ENCODE peak calls at places on chromosomes 7 and 10, in six cellular contexts. L is GM12865, U is nephron progenitor cell, O is foreskin keratinocyte, X is AG09319, D is cardiac muscle cell. Z is an unnamed sample.

GRCh38 chr7:33428415-33428814 is 299.1 kb downstream of the BBS9 start:
- DNase-seq in O (no peak), U (no peak), L (no peak), X (no peak), D (no peak), Z (no peak)

GRCh38 chr7:124101173-124101768 is 68.4 kb upstream of the TMEM229A start:
- DNase-seq in L (peak), U (no peak), O (peak), D (peak), X (no peak), Z (peak)

GRCh38 chr10:43264987-43265798 is 1.7 kb downstream of the RASGEF1A start:
- DNase-seq in X (no peak), L (no peak), D (no peak), U (no peak), O (no peak), Z (no peak)

GRCh38 chr10:113663908-113664307 is at the start of gene NRAP:
- DNase-seq in D (no peak), L (no peak), X (no peak), O (no peak), U (no peak), Z (no peak)

GRCh38 chr10:74585231-74586087 is 240.9 kb upstream of the KAT6B start:
- DNase-seq in D (no peak), U (peak), O (no peak), L (peak), X (no peak), Z (peak)

GRCh38 chr10:98400482-98400881 is 14.5 kb downstream of the PYROXD2 start:
- DNase-seq in X (no peak), O (no peak), U (no peak), D (no peak), L (no peak), Z (no peak)

GRCh38 chr7:108282427-108282996 is 152.4 kb upstream of the LAMB4 start:
- DNase-seq in O (no peak), L (no peak), X (no peak), D (no peak), U (no peak), Z (no peak)

GRCh38 chr7:150824379-150825177 is 24.0 kb downstream of the TMEM176A start:
- DNase-seq in X (no peak), D (no peak), U (no peak), O (no peak), L (no peak), Z (no peak)

DNA sequence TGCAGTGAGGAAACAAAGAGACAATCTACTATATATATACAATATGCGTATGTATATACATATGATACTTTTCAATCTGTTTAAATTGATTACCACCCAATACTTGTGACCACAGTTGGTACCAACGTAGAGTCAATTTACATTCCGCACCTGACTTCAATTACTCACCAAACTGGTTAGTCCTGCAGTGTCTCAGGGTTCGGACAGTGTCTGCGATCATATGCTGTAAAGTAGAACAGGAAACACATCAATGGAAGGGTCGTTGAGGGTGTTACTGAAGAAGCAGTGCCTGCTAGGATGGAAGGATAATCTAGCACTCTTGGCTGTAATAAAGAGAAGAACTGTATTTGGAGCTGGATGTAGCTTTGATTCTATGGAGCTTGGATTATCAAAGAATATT is 179.7 kb upstream of the CDCA7L start:
- DNase-seq in L (no peak), O (no peak), U (no peak), D (no peak), X (no peak), Z (no peak)
- TF ChIP-seq CTCF in L (no peak), O (no peak), U (no peak), D (no peak), X (no peak), Z (no peak)

GRCh38 chr10:77836299-77836820 is 90.2 kb downstream of the DLG5 start:
- DNase-seq in O (no peak), D (peak), U (no peak), L (peak), X (no peak), Z (peak)
- TF ChIP-seq CTCF in O (no peak), D (no peak), U (no peak), L (no peak), X (no peak), Z (no peak)

GRCh38 chr10:77539147-77539935 is 98.3 kb downstream of the KCNMA1 start:
- DNase-seq in O (peak), L (no peak), D (no peak), X (no peak), U (no peak), Z (no peak)

GRCh38 chr10:77541247-77541646 is 96.4 kb downstream of the KCNMA1 start:
- DNase-seq in U (no peak), X (no peak), D (no peak), O (no peak), L (no peak), Z (no peak)

GRCh38 chr10:77533887-77534278 is 103.7 kb downstream of the KCNMA1 start:
- DNase-seq in X (no peak), U (no peak), O (peak), D (no peak), L (no peak), Z (no peak)

GRCh38 chr10:77537051-77537450 is 100.6 kb downstream of the KCNMA1 start:
- DNase-seq in L (no peak), D (no peak), U (no peak), O (no peak), X (no peak), Z (no peak)

GRCh38 chr10:77537720-77538373 is 99.8 kb downstream of the KCNMA1 start:
- DNase-seq in U (no peak), D (no peak), L (no peak), X (no peak), O (no peak), Z (no peak)
- TF ChIP-seq CTCF in U (no peak), D (no peak), L (no peak), X (no peak), O (no peak), Z (no peak)

DNA sequence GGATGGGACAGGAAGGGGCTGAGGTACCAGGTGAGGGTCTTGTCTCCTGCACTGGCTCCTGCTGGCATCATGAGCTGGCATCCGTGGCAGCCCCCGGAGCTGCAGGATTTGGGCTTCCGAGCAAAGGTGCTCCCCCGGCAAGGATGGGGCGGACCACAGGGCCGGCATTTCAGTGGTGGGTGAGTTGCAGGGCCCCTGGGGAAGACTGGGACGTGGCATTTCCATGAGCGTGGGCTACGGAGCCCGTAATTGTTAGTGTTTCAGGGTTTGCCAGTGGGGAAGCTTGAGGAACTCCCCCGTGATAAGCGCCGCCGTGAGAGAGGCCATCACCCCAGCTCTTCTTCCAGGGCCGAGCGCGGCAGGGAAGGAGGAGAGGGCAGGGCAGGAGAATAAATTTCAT is 235.6 kb downstream of the MGMT start:
- DNase-seq in L (no peak), X (no peak), U (no peak), O (no peak), D (no peak), Z (no peak)
- TF ChIP-seq CTCF in L (no peak), X (no peak), U (no peak), O (no peak), D (no peak), Z (no peak)

GRCh38 chr10:84163992-84164391 is 9.6 kb upstream of the GPR15LG start:
- DNase-seq in D (no peak), L (no peak), U (no peak), X (no peak), O (no peak), Z (no peak)

GRCh38 chr10:84158061-84158460 is 15.5 kb upstream of the GPR15LG start:
- DNase-seq in D (no peak), U (no peak), X (no peak), O (no peak), L (no peak), Z (no peak)

GRCh38 chr10:84158549-84158948 is 15.1 kb upstream of the GPR15LG start:
- DNase-seq in L (no peak), U (no peak), O (no peak), X (no peak), D (no peak), Z (no peak)

GRCh38 chr10:84159076-84159475 is 14.5 kb upstream of the GPR15LG start:
- DNase-seq in L (no peak), D (no peak), U (no peak), X (no peak), O (no peak), Z (no peak)

GRCh38 chr10:84160663-84161362 is 12.8 kb upstream of the GPR15LG start:
- DNase-seq in L (no peak), X (no peak), D (no peak), O (no peak), U (no peak), Z (no peak)
- TF ChIP-seq CTCF in L (no peak), X (no peak), D (no peak), O (peak), U (no peak), Z (peak)

DNA sequence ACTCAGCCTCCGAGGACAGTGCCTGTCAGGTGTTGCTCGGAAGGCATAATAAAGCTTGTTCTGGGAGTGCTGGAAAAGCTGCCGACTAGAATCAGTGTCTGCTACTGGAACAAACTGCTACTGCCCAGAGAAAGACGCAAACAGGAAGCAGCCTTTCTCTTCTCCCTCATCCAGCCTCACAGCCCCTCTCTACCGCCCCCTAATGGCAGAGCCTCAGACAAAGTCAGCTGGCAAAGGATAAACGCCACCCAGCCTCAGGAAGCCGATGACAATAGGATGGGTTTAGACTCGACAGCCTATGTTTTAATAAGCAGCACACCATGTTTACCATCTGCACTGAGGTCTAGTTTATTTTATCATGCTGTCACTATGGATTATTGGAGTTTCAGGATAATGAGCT is 169.5 kb upstream of the LYZL1 start:
- DNase-seq in U (peak), X (no peak), O (no peak), D (no peak), L (peak), Z (no peak)
- TF ChIP-seq CTCF in U (peak), X (peak), O (peak), D (peak), L (peak), Z (peak)

DNA sequence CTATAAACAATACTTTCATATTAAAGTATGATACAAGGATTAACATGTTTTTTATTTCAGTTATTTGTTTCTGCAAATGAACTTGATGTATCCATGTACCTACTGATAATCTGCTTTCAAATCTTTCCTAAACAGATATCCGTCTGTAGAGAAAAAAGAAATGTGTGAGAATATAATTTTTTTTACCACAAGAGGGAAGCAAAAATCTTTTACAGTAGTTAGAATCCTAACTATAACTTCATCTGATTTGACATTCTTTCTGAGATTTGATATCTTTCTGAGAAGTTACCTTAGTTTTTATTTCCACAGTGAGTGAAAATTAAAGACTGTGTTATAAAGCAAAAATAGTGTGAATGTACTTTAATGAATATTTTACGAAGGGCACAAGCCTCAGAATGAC is 203.9 kb upstream of the PCLO start:
- DNase-seq in O (no peak), X (no peak), D (no peak), U (no peak), L (no peak), Z (no peak)
- TF ChIP-seq CTCF in O (peak), X (no peak), D (no peak), U (no peak), L (no peak), Z (peak)

GRCh38 chr10:119619215-119619614 is 22.5 kb upstream of the TIAL1 start:
- DNase-seq in U (no peak), D (no peak), X (no peak), L (no peak), O (no peak), Z (no peak)

GRCh38 chr10:119614686-119615085 is 17.9 kb upstream of the TIAL1 start:
- DNase-seq in U (no peak), O (no peak), X (no peak), D (no peak), L (no peak), Z (no peak)

GRCh38 chr10:119620771-119621384 is 24.1 kb upstream of the TIAL1 start:
- DNase-seq in X (no peak), O (no peak), U (no peak), D (no peak), L (no peak), Z (no peak)

GRCh38 chr10:119620241-119620753 is 23.5 kb upstream of the TIAL1 start:
- DNase-seq in O (peak), D (no peak), L (no peak), U (no peak), X (no peak), Z (no peak)

DNA sequence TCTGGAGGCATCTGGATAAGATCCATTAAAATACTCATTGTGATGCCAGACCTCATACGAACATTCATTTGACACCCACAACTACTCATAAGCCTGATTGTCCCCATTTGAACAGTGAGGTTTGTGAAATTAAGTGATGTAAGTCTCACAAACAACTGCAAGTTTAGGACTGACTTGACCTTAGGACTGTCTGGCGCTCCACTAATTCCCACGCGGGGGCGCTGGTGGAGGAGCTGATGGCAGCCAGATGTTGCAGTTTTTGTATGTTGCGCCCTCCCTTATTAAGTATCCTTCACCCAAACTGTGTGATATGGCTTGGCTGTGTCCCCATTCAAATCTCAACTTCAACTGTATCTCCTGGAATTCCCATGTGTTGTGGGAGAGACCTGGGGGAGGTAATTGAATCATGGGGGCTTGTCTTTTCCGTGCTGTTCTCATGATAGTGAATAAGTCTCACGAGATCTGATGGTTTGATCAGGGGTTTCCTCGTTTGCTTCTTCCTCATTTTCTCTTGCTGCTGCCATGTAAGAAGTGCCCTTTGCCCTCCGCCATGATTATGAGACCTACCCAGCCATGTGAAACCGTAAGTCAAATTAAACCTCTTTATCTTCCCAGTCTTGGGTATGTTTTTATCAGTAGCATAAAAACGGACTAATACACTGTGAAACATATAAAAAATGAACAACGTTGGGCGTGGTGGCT is 20.3 kb upstream of the TIAL1 start:
- DNase-seq in O (no peak), D (peak), L (no peak), U (peak), X (no peak), Z (no peak)
- TF ChIP-seq CTCF in O (peak), D (peak), L (no peak), U (peak), X (peak), Z (no peak)